ENCODE peak calls at places on chromosomes 13 and 19, in five cellular contexts. F is fibroblast of the conjunctiva, A is foreskin fibroblast, E is epithelial cell of esophagus, M is lower lobe of right lung. Y is an unnamed sample.

GRCh38 chr13:77878186-77878585 is 40.4 kb downstream of the EDNRB start:
- DNase-seq in F (no peak), A (peak; percentile 13), E (no peak), M (no peak), Y (no peak)

GRCh38 chr13:65497265-65497664 is 1732.9 kb downstream of the PCDH9 start:
- DNase-seq in F (no peak), A (peak; percentile 24), E (peak; percentile 42), M (no peak), Y (no peak)

GRCh38 chr19:49938662-49939061 is 9.4 kb upstream of the NUP62 start:
- DNase-seq in F (no peak), A (no peak), E (no peak), M (no peak), Y (no peak)

GRCh38 chr13:22200469-22200868 is 529.6 kb downstream of the FGF9 start:
- DNase-seq in F (no peak), A (no peak), E (no peak), M (no peak), Y (no peak)

GRCh38 chr19:50276370-50277063 is 52.7 kb downstream of the KCNC3 start:
- DNase-seq in F (no peak), A (no peak), E (no peak), M (no peak), Y (no peak)

GRCh38 chr19:5141278-5141925 is 172.5 kb downstream of the KDM4B start:
- DNase-seq in F (no peak), A (no peak), E (peak; percentile 70), M (no peak), Y (no peak)

GRCh38 chr13:75691183-75691582 is 55.1 kb downstream of the LMO7 start:
- DNase-seq in F (no peak), A (no peak), E (peak; percentile 91), M (no peak), Y (no peak)

GRCh38 chr13:30074955-30075614 is 224.7 kb upstream of the UBL3 start:
- DNase-seq in F (no peak), A (no peak), E (no peak), M (no peak), Y (no peak)

GRCh38 chr19:1837625-1838105 is 10.6 kb downstream of the REXO1 start:
- DNase-seq in F (no peak), A (peak; percentile 65), E (no peak), M (no peak), Y (no peak)

GRCh38 chr19:46979103-46979769 is 40.4 kb upstream of the NPAS1 start:
- DNase-seq in F (no peak), A (no peak), E (peak; percentile 29), M (no peak), Y (no peak)

GRCh38 chr19:6527893-6528543 is 2.8 kb upstream of the TNFSF9 start:
- DNase-seq in F (no peak), A (no peak), E (no peak), M (no peak), Y (no peak)

GRCh38 chr13:26881154-26881553 is 120.6 kb upstream of the GPR12 start:
- DNase-seq in F (no peak), A (peak; percentile 13), E (peak; percentile 11), M (no peak), Y (no peak)

GRCh38 chr13:29484236-29484635 is 111.3 kb downstream of the SLC7A1 start:
- DNase-seq in F (no peak), A (no peak), E (no peak), M (no peak), Y (no peak)

GRCh38 chr19:54179921-54180452 is 7.0 kb upstream of the TMC4 start:
- DNase-seq in F (peak; percentile 62), A (peak; percentile 80), E (peak; percentile 63), M (peak; percentile 47), Y (peak; percentile 45)

GRCh38 chr13:75537401-75538365 is at the start of gene COMMD6:
- DNase-seq in F (peak; percentile 68), A (peak; percentile 95), E (peak; percentile 96), M (peak; percentile 89), Y (peak; percentile 59)